ENCODE peak calls at places on chromosomes 13 and 19, in nine cellular contexts. G is AG09319; Q is fibroblast of gingiva; F is GM04504; T is stimulated activated CD8-positive, alpha-beta memory T cell treated with anti-CD3 and anti-CD28 coated beads, Interleukin-4, amount 100 ng/mL, for 24 hours; D is colonic mucosa; R is anterior cingulate cortex; M is AG09309; W is kidney tubule cell. J is an unnamed sample.

GRCh38 chr19:23904406-23904805 is 10.3 kb upstream of the ZNF726 start:
- DNase-seq in G (no peak), Q (no peak), F (no peak), T (no peak), D (no peak), R (no peak), M (no peak), W (no peak), J (no peak)

GRCh38 chr13:51453308-51453958 is 597 bp upstream of the INTS6 start:
- DNase-seq in G (no peak), Q (no peak), F (peak), T (peak), D (peak), R (peak), M (no peak), W (no peak), J (peak)

GRCh38 chr13:99265823-99266426 is 7.7 kb upstream of the GPR18 start:
- DNase-seq in G (no peak), Q (peak), F (no peak), T (no peak), D (no peak), R (no peak), M (no peak), W (peak), J (no peak)

GRCh38 chr19:2469102-2469914 is 6.6 kb upstream of the GADD45B start:
- DNase-seq in G (no peak), Q (peak), F (no peak), T (no peak), D (no peak), R (no peak), M (no peak), W (peak), J (no peak)

GRCh38 chr13:84192125-84192524 is 309.9 kb upstream of the SLITRK1 start:
- DNase-seq in G (peak), Q (peak), F (peak), T (no peak), D (no peak), R (no peak), M (peak), W (peak), J (no peak)

GRCh38 chr19:49761625-49762311 is 1.3 kb downstream of the TSKS start:
- DNase-seq in G (peak), Q (peak), F (no peak), T (no peak), D (no peak), R (no peak), M (no peak), W (no peak), J (no peak)

GRCh38 chr13:44451651-44452050 is 78.0 kb downstream of the SERP2 start:
- DNase-seq in G (no peak), Q (no peak), F (no peak), T (no peak), D (no peak), R (no peak), M (no peak), W (no peak), J (no peak)

GRCh38 chr19:35166100-35167063 is 11.8 kb downstream of the FXYD5 start:
- DNase-seq in G (no peak), Q (no peak), F (no peak), T (no peak), D (no peak), R (no peak), M (no peak), W (no peak), J (no peak)

J was measured in frontal cortex.